ENCODE peak calls at places on chromosome 1, in six cellular contexts. Y is adrenal gland; L is hypothalamus; U is activated T-cell treated with anti-CD3 and anti-CD28 coated beads, Interleukin-2, amount 50 U/mL, for 4 hours; J is uterus; F is activated CD8-positive, alpha-beta T cell treated with anti-CD3 and anti-CD28 coated beads for 36 hours. Z is an unnamed sample.
A peak's percentile ranks its signal among the peaks of the same experiment; 100 is the strongest.

GRCh38 chr1:165257969-165258459 is 98.5 kb downstream of the LMX1A start:
- DNase-seq in Y (peak; percentile 74), L (peak; percentile 67), U (no peak), J (peak; percentile 30), F (peak; percentile 66), Z (peak; percentile 88)

GRCh38 chr1:172417552-172417951 is 2.9 kb upstream of the C1orf105 start:
- DNase-seq in Y (no peak), L (no peak), U (no peak), J (no peak), F (no peak), Z (no peak)

GRCh38 chr1:174358786-174359453 is 88.8 kb upstream of the GPR52 start:
- DNase-seq in Y (no peak), L (no peak), U (no peak), J (no peak), F (no peak), Z (no peak)

GRCh38 chr1:24904731-24905354 is 25.2 kb downstream of the RUNX3 start:
- DNase-seq in Y (no peak), L (no peak), U (no peak), J (peak; percentile 5), F (no peak), Z (peak; percentile 37)

GRCh38 chr1:6601865-6602668 is 602 bp downstream of the KLHL21 start:
- DNase-seq in Y (peak; percentile 65), L (no peak), U (no peak), J (peak; percentile 57), F (peak; percentile 34), Z (peak; percentile 82)

GRCh38 chr1:2403273-2403672 is 9.1 kb downstream of the PEX10 start:
- DNase-seq in Y (no peak), L (no peak), U (no peak), J (no peak), F (no peak), Z (no peak)

GRCh38 chr1:112935474-112936289 is 20.3 kb downstream of the SLC16A1 start:
- DNase-seq in Y (no peak), L (no peak), U (no peak), J (no peak), F (no peak), Z (no peak)

GRCh38 chr1:221166162-221166500 is 286.9 kb downstream of the HLX start:
- DNase-seq in Y (no peak), L (no peak), U (no peak), J (no peak), F (no peak), Z (no peak)

GRCh38 chr1:183590225-183591191 is at the start of gene NCF2:
- DNase-seq in Y (peak; percentile 24), L (no peak), U (no peak), J (no peak), F (peak; percentile 77), Z (no peak)

GRCh38 chr1:17538428-17539130 is 919 bp upstream of the ARHGEF10L start:
- DNase-seq in Y (no peak), L (no peak), U (no peak), J (peak; percentile 38), F (no peak), Z (no peak)

GRCh38 chr1:95953005-95953404 is 719.0 kb downstream of the RWDD3 start:
- DNase-seq in Y (no peak), L (peak; percentile 3), U (no peak), J (no peak), F (no peak), Z (peak; percentile 53)

GRCh38 chr1:235403598-235403997 is 36.4 kb downstream of the TBCE start:
- DNase-seq in Y (no peak), L (no peak), U (no peak), J (no peak), F (no peak), Z (peak; percentile 5)

GRCh38 chr1:25174730-25175612 is 57.3 kb downstream of the SYF2 start:
- DNase-seq in Y (no peak), L (peak; percentile 53), U (no peak), J (no peak), F (no peak), Z (no peak)

GRCh38 chr1:201313086-201313485 is 29.8 kb downstream of the PKP1 start:
- DNase-seq in Y (no peak), L (no peak), U (no peak), J (no peak), F (no peak), Z (no peak)

GRCh38 chr1:14183312-14183711 is 415.2 kb upstream of the KAZN start:
- DNase-seq in Y (no peak), L (no peak), U (no peak), J (no peak), F (no peak), Z (no peak)

GRCh38 chr1:36589006-36589405 is 106.3 kb upstream of the CSF3R start:
- DNase-seq in Y (no peak), L (no peak), U (no peak), J (no peak), F (no peak), Z (no peak)

GRCh38 chr1:58597076-58597475 is 20.0 kb upstream of the TACSTD2 start:
- DNase-seq in Y (no peak), L (no peak), U (no peak), J (no peak), F (no peak), Z (no peak)

GRCh38 chr1:150613061-150613920 is 16.1 kb downstream of the ENSA start:
- DNase-seq in Y (no peak), L (no peak), U (peak; percentile 38), J (no peak), F (peak; percentile 83), Z (no peak)

GRCh38 chr1:183070923-183071618 is 47.9 kb downstream of the LAMC1 start:
- DNase-seq in Y (no peak), L (no peak), U (no peak), J (no peak), F (peak; percentile 7), Z (no peak)

Z was measured in left lobe of liver.